ENCODE peak calls at places on chromosome 1, in five cellular contexts. K is stimulated activated CD4-positive, alpha-beta T cell treated with anti-CD3 and anti-CD28 coated beads, Interleukin-1b, Interleukin-23, amount 100 ng/mL, for 1 hour; E is NCI-H510A treated with DMSO at 0.1 percent for 48 hours; U is coronary artery; O is head of caudate nucleus. Z is an unnamed sample.

GRCh38 chr1:204289280-204289679 is 70.4 kb downstream of the PLEKHA6 start:
- DNase-seq in K (no peak), O (no peak), U (no peak), E (no peak), Z (no peak)

GRCh38 chr1:51317798-51318197 is 12.6 kb downstream of the TTC39A start:
- DNase-seq in K (no peak), U (no peak), E (no peak), O (no peak), Z (no peak)

GRCh38 chr1:220139966-220140365 is 46.0 kb downstream of the IARS2 start:
- DNase-seq in O (no peak), U (no peak), K (no peak), E (no peak), Z (no peak)

GRCh38 chr1:153617677-153618076 is 1.6 kb upstream of the S100A14 start:
- DNase-seq in U (peak), O (no peak), K (peak), E (no peak), Z (peak)

GRCh38 chr1:156488566-156489165 is 11.9 kb downstream of the MEF2D start:
- DNase-seq in O (no peak), E (no peak), U (no peak), K (no peak), Z (no peak)

GRCh38 chr1:31041529-31041928 is 24.0 kb downstream of the PUM1 start:
- DNase-seq in O (no peak), K (no peak), E (no peak), U (no peak), Z (no peak)

GRCh38 chr1:167432780-167433179 is 85.5 kb downstream of the CD247 start:
- DNase-seq in K (no peak), O (no peak), E (no peak), U (no peak), Z (no peak)

GRCh38 chr1:43760745-43761343 is 53.5 kb downstream of the ST3GAL3 start:
- DNase-seq in K (no peak), U (no peak), E (no peak), O (no peak), Z (no peak)

GRCh38 chr1:61825398-61825797 is 83.1 kb downstream of the PATJ start:
- DNase-seq in K (no peak), O (no peak), U (no peak), E (no peak), Z (no peak)